ENCODE peak calls at places on chromosome 15, in nine cellular contexts. One of them, this sample, is unnamed. For H3K27me3, the result is how much of the 10 kb centered on the place peaks cover.

GRCh38 chr15:79522656-79523055 is 90.5 kb downstream of the MINAR1 start:
- DNase-seq in SK-N-SH: no peak
- DNase-seq in mesendoderm: no peak
- DNase-seq in transverse colon: no peak
- DNase-seq in BE2C: no peak
- DNase-seq in CD8-positive, alpha-beta T cell: no peak
- DNase-seq in HL-60: no peak
- DNase-seq in breast epithelium: no peak
- DNase-seq in pancreas: no peak
- DNase-seq in this sample: no peak

GRCh38 chr15:66908503-66909095 is 156.8 kb upstream of the SMAD3 start:
- DNase-seq in SK-N-SH: no peak
- DNase-seq in mesendoderm: no peak
- DNase-seq in transverse colon: no peak
- DNase-seq in BE2C: no peak
- DNase-seq in CD8-positive, alpha-beta T cell: no peak
- DNase-seq in HL-60: no peak
- DNase-seq in breast epithelium: no peak
- DNase-seq in pancreas: no peak
- DNase-seq in this sample: no peak

GRCh38 chr15:73028030-73028429 is 24.2 kb upstream of the NEO1 start:
- DNase-seq in SK-N-SH: no peak
- DNase-seq in mesendoderm: no peak
- DNase-seq in transverse colon: no peak
- DNase-seq in BE2C: no peak
- DNase-seq in CD8-positive, alpha-beta T cell: no peak
- DNase-seq in HL-60: no peak
- DNase-seq in breast epithelium: no peak
- DNase-seq in pancreas: no peak
- DNase-seq in this sample: no peak

GRCh38 chr15:88252441-88252840 is 4.1 kb downstream of the NTRK3 start:
- DNase-seq in SK-N-SH: no peak
- DNase-seq in mesendoderm: no peak
- DNase-seq in transverse colon: no peak
- DNase-seq in BE2C: no peak
- DNase-seq in CD8-positive, alpha-beta T cell: no peak
- DNase-seq in HL-60: no peak
- DNase-seq in breast epithelium: no peak
- DNase-seq in pancreas: no peak
- DNase-seq in this sample: no peak

GRCh38 chr15:56824174-56824573 is 90.9 kb upstream of the ZNF280D start:
- DNase-seq in SK-N-SH: no peak
- DNase-seq in mesendoderm: no peak
- DNase-seq in transverse colon: no peak
- DNase-seq in BE2C: peak
- DNase-seq in CD8-positive, alpha-beta T cell: no peak
- DNase-seq in HL-60: no peak
- DNase-seq in breast epithelium: no peak
- DNase-seq in pancreas: no peak
- DNase-seq in this sample: no peak

GRCh38 chr15:62711691-62712454 is 330.7 kb upstream of the TPM1 start:
- DNase-seq in SK-N-SH: no peak
- DNase-seq in mesendoderm: no peak
- DNase-seq in transverse colon: no peak
- DNase-seq in BE2C: no peak
- DNase-seq in CD8-positive, alpha-beta T cell: no peak
- DNase-seq in HL-60: no peak
- DNase-seq in breast epithelium: no peak
- DNase-seq in pancreas: no peak
- DNase-seq in this sample: no peak

GRCh38 chr15:48992545-48992944 is 28.8 kb upstream of the SHC4 start:
- DNase-seq in SK-N-SH: no peak
- DNase-seq in mesendoderm: no peak
- DNase-seq in transverse colon: no peak
- DNase-seq in BE2C: no peak
- DNase-seq in CD8-positive, alpha-beta T cell: no peak
- DNase-seq in HL-60: peak
- DNase-seq in breast epithelium: no peak
- DNase-seq in pancreas: no peak
- DNase-seq in this sample: no peak

GRCh38 chr15:47186071-47186470 is 531.2 kb upstream of the SEMA6D start:
- DNase-seq in SK-N-SH: no peak
- DNase-seq in mesendoderm: no peak
- DNase-seq in transverse colon: no peak
- DNase-seq in BE2C: no peak
- DNase-seq in CD8-positive, alpha-beta T cell: no peak
- DNase-seq in HL-60: no peak
- DNase-seq in breast epithelium: no peak
- DNase-seq in pancreas: no peak
- DNase-seq in this sample: no peak

GRCh38 chr15:39672666-39673065 is 91.8 kb downstream of the THBS1 start:
- DNase-seq in SK-N-SH: no peak
- DNase-seq in mesendoderm: no peak
- DNase-seq in transverse colon: no peak
- DNase-seq in BE2C: no peak
- DNase-seq in CD8-positive, alpha-beta T cell: no peak
- DNase-seq in HL-60: no peak
- DNase-seq in breast epithelium: no peak
- DNase-seq in pancreas: no peak
- DNase-seq in this sample: no peak

GRCh38 chr15:85956515-85957275 is 123.0 kb upstream of the AGBL1 start:
- DNase-seq in SK-N-SH: no peak
- DNase-seq in mesendoderm: no peak
- DNase-seq in transverse colon: no peak
- DNase-seq in BE2C: no peak
- DNase-seq in CD8-positive, alpha-beta T cell: no peak
- DNase-seq in HL-60: peak
- DNase-seq in breast epithelium: no peak
- DNase-seq in pancreas: no peak
- DNase-seq in this sample: no peak
- H3K27me3 ChIP-seq in SK-N-SH: under half
- H3K27me3 ChIP-seq in mesendoderm: under half
- H3K27me3 ChIP-seq in transverse colon: under half
- H3K27me3 ChIP-seq in BE2C: under half
- H3K27me3 ChIP-seq in CD8-positive, alpha-beta T cell: under half
- H3K27me3 ChIP-seq in HL-60: under half
- H3K27me3 ChIP-seq in breast epithelium: under half
- H3K27me3 ChIP-seq in pancreas: under half
- H3K27me3 ChIP-seq in this sample: under half

DNA sequence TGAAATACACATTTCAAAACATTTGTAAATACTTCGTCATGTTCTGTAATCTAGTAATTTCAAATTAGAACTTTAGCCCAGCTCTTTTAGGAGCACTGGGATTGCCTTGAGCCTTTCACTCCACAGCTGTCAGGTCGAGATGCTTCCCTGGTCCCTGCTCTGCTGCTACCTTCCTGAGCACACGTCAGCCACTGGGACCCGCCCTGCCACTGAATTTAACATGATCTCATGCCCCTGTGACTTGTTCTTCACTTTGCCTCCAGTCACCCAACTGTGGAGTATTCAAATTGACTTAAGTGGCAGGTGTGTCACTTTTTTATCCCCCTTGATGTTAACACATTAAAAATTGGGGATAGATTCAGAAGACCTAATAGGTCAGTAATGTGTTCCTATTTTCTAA is 3.3 kb downstream of the ARRDC4 start:
- DNase-seq in SK-N-SH: no peak
- DNase-seq in mesendoderm: no peak
- DNase-seq in transverse colon: peak
- DNase-seq in BE2C: no peak
- DNase-seq in CD8-positive, alpha-beta T cell: no peak
- DNase-seq in HL-60: no peak
- DNase-seq in breast epithelium: no peak
- DNase-seq in pancreas: no peak
- DNase-seq in this sample: no peak
- H3K4me3 ChIP-seq in SK-N-SH: no peak
- H3K4me3 ChIP-seq in mesendoderm: no peak
- H3K4me3 ChIP-seq in transverse colon: no peak
- H3K4me3 ChIP-seq in BE2C: no peak
- H3K4me3 ChIP-seq in CD8-positive, alpha-beta T cell: no peak
- H3K4me3 ChIP-seq in HL-60: no peak
- H3K4me3 ChIP-seq in breast epithelium: no peak
- H3K4me3 ChIP-seq in pancreas: no peak
- H3K4me3 ChIP-seq in this sample: no peak

DNA sequence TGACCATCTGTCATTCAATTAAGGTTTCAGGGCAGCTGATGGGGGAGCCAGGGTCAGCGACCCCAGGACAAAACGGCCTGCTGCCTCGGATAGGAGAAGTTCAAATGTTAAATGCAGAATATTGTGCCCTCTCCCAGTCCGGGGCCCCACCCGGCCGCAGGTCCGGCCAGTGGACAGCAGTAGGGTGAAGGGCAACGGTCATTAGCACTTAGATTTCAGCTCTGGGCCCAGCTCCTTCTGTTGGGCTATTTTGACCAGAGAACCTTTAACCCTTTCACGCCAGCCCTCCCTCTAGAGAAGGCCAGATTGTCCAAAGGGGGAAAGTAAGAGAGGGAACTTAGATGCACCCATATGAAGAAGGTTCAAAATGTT is 16.1 kb upstream of the ONECUT1 start:
- DNase-seq in SK-N-SH: no peak
- DNase-seq in mesendoderm: no peak
- DNase-seq in transverse colon: no peak
- DNase-seq in BE2C: no peak
- DNase-seq in CD8-positive, alpha-beta T cell: no peak
- DNase-seq in HL-60: no peak
- DNase-seq in breast epithelium: no peak
- DNase-seq in pancreas: no peak
- DNase-seq in this sample: no peak
- H3K27me3 ChIP-seq in SK-N-SH: half or more
- H3K27me3 ChIP-seq in mesendoderm: under half
- H3K27me3 ChIP-seq in transverse colon: half or more
- H3K27me3 ChIP-seq in BE2C: half or more
- H3K27me3 ChIP-seq in CD8-positive, alpha-beta T cell: half or more
- H3K27me3 ChIP-seq in HL-60: half or more
- H3K27me3 ChIP-seq in breast epithelium: half or more
- H3K27me3 ChIP-seq in pancreas: under half
- H3K27me3 ChIP-seq in this sample: half or more

GRCh38 chr15:71505962-71506361 is 304.4 kb upstream of the NR2E3 start:
- DNase-seq in SK-N-SH: no peak
- DNase-seq in mesendoderm: no peak
- DNase-seq in transverse colon: no peak
- DNase-seq in BE2C: no peak
- DNase-seq in CD8-positive, alpha-beta T cell: no peak
- DNase-seq in HL-60: no peak
- DNase-seq in breast epithelium: no peak
- DNase-seq in pancreas: no peak
- DNase-seq in this sample: no peak

GRCh38 chr15:71501344-71502128 is 308.8 kb upstream of the NR2E3 start:
- DNase-seq in SK-N-SH: no peak
- DNase-seq in mesendoderm: no peak
- DNase-seq in transverse colon: no peak
- DNase-seq in BE2C: no peak
- DNase-seq in CD8-positive, alpha-beta T cell: no peak
- DNase-seq in HL-60: no peak
- DNase-seq in breast epithelium: peak
- DNase-seq in pancreas: no peak
- DNase-seq in this sample: no peak

GRCh38 chr15:71512281-71513016 is 297.9 kb upstream of the NR2E3 start:
- DNase-seq in SK-N-SH: no peak
- DNase-seq in mesendoderm: no peak
- DNase-seq in transverse colon: no peak
- DNase-seq in BE2C: no peak
- DNase-seq in CD8-positive, alpha-beta T cell: no peak
- DNase-seq in HL-60: no peak
- DNase-seq in breast epithelium: no peak
- DNase-seq in pancreas: no peak
- DNase-seq in this sample: no peak

GRCh38 chr15:71508081-71508682 is 302.2 kb upstream of the NR2E3 start:
- DNase-seq in SK-N-SH: no peak
- DNase-seq in mesendoderm: no peak
- DNase-seq in transverse colon: no peak
- DNase-seq in BE2C: no peak
- DNase-seq in CD8-positive, alpha-beta T cell: no peak
- DNase-seq in HL-60: no peak
- DNase-seq in breast epithelium: peak
- DNase-seq in pancreas: no peak
- DNase-seq in this sample: no peak

DNA sequence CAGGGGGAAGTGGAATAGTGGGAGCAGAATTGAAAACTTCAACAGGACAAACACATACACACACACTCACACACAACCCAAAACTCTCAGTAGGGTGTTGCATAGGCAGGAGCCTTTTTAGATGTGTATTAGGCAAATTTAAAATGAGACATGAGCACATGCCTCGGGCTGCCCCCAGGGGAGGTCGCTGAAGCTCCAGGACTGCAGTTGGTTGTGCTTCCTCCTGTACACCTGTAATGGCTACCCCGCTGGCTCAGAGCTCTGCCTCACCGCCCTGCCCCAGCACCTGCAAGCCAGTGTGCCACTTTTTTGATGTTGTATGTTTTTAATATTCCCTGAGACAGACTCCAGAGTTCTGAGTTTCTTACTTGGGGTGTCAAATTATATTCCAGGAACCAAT is 303.4 kb upstream of the NR2E3 start:
- DNase-seq in SK-N-SH: no peak
- DNase-seq in mesendoderm: no peak
- DNase-seq in transverse colon: no peak
- DNase-seq in BE2C: no peak
- DNase-seq in CD8-positive, alpha-beta T cell: no peak
- DNase-seq in HL-60: no peak
- DNase-seq in breast epithelium: no peak
- DNase-seq in pancreas: no peak
- DNase-seq in this sample: no peak
- H3K4me3 ChIP-seq in SK-N-SH: no peak
- H3K4me3 ChIP-seq in mesendoderm: no peak
- H3K4me3 ChIP-seq in transverse colon: no peak
- H3K4me3 ChIP-seq in BE2C: no peak
- H3K4me3 ChIP-seq in CD8-positive, alpha-beta T cell: no peak
- H3K4me3 ChIP-seq in HL-60: no peak
- H3K4me3 ChIP-seq in breast epithelium: no peak
- H3K4me3 ChIP-seq in pancreas: no peak
- H3K4me3 ChIP-seq in this sample: no peak

DNA sequence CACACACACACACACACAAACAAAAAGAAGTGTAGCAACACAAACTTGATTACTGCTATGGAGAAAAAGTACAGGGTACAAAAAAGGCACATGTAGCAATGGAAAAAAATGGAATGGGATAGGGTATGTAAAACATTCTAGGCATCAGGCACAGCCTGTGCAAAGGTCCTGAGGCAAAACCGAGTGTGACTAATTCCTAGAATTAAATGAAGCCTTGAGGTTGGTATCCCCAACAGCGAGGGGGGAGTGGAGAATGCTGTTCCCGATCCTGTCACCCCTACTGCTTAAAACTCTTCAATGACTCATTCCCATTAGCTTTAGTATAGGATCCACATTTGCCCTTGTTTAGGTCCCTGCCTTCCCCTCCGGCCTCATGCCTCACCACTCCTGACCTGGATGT is 37.9 kb downstream of the RHCG start:
- DNase-seq in SK-N-SH: no peak
- DNase-seq in mesendoderm: no peak
- DNase-seq in transverse colon: no peak
- DNase-seq in BE2C: no peak
- DNase-seq in CD8-positive, alpha-beta T cell: no peak
- DNase-seq in HL-60: no peak
- DNase-seq in breast epithelium: no peak
- DNase-seq in pancreas: no peak
- DNase-seq in this sample: no peak
- H3K27me3 ChIP-seq in SK-N-SH: under half
- H3K27me3 ChIP-seq in mesendoderm: under half
- H3K27me3 ChIP-seq in transverse colon: under half
- H3K27me3 ChIP-seq in BE2C: under half
- H3K27me3 ChIP-seq in CD8-positive, alpha-beta T cell: under half
- H3K27me3 ChIP-seq in HL-60: under half
- H3K27me3 ChIP-seq in breast epithelium: under half
- H3K27me3 ChIP-seq in pancreas: under half
- H3K27me3 ChIP-seq in this sample: under half